ENCODE peak calls at places on chromosomes 5 and 9, in ten cellular contexts. One of them, this sample, is unnamed.

GRCh38 chr5:76527685-76528161 is 95.5 kb downstream of the F2RL2 start:
- DNase-seq in endodermal cell: no peak
- DNase-seq in cardiac muscle cell: no peak
- DNase-seq in OCI-LY7: no peak
- DNase-seq in tibial artery: no peak
- DNase-seq in dorsolateral prefrontal cortex: no peak
- DNase-seq in HepG2: peak
- DNase-seq in WERI-Rb-1: no peak
- DNase-seq in astrocyte: peak
- DNase-seq in left ventricle myocardium inferior: no peak
- DNase-seq in this sample: peak

GRCh38 chr9:93533863-93534262 is 42.5 kb upstream of the PHF2 start:
- DNase-seq in tibial artery: no peak
- DNase-seq in OCI-LY7: no peak
- DNase-seq in left ventricle myocardium inferior: no peak
- DNase-seq in dorsolateral prefrontal cortex: no peak
- DNase-seq in HepG2: no peak
- DNase-seq in WERI-Rb-1: no peak
- DNase-seq in astrocyte: no peak
- DNase-seq in endodermal cell: peak
- DNase-seq in cardiac muscle cell: no peak
- DNase-seq in this sample: no peak

GRCh38 chr9:108543251-108543768 is 312.5 kb downstream of the ACTL7B start:
- DNase-seq in cardiac muscle cell: no peak
- DNase-seq in WERI-Rb-1: no peak
- DNase-seq in OCI-LY7: no peak
- DNase-seq in tibial artery: no peak
- DNase-seq in dorsolateral prefrontal cortex: no peak
- DNase-seq in HepG2: no peak
- DNase-seq in endodermal cell: peak
- DNase-seq in astrocyte: peak
- DNase-seq in left ventricle myocardium inferior: no peak
- DNase-seq in this sample: no peak

GRCh38 chr5:178465228-178465860 is 124.8 kb downstream of the COL23A1 start:
- DNase-seq in WERI-Rb-1: no peak
- DNase-seq in cardiac muscle cell: peak
- DNase-seq in endodermal cell: peak
- DNase-seq in OCI-LY7: no peak
- DNase-seq in HepG2: no peak
- DNase-seq in dorsolateral prefrontal cortex: no peak
- DNase-seq in left ventricle myocardium inferior: no peak
- DNase-seq in astrocyte: no peak
- DNase-seq in tibial artery: no peak
- DNase-seq in this sample: no peak

GRCh38 chr5:6026766-6027165 is 351.6 kb downstream of the MED10 start:
- DNase-seq in cardiac muscle cell: no peak
- DNase-seq in dorsolateral prefrontal cortex: peak
- DNase-seq in HepG2: no peak
- DNase-seq in endodermal cell: no peak
- DNase-seq in astrocyte: no peak
- DNase-seq in WERI-Rb-1: no peak
- DNase-seq in tibial artery: no peak
- DNase-seq in left ventricle myocardium inferior: no peak
- DNase-seq in OCI-LY7: no peak
- DNase-seq in this sample: peak

GRCh38 chr9:31799953-31800609 is 584.4 kb upstream of the ACO1 start:
- DNase-seq in tibial artery: no peak
- DNase-seq in WERI-Rb-1: peak
- DNase-seq in astrocyte: peak
- DNase-seq in left ventricle myocardium inferior: no peak
- DNase-seq in HepG2: peak
- DNase-seq in OCI-LY7: peak
- DNase-seq in endodermal cell: peak
- DNase-seq in cardiac muscle cell: peak
- DNase-seq in dorsolateral prefrontal cortex: no peak
- DNase-seq in this sample: peak

GRCh38 chr5:133786432-133786831 is 174.1 kb upstream of the FSTL4 start:
- DNase-seq in HepG2: no peak
- DNase-seq in endodermal cell: peak
- DNase-seq in OCI-LY7: no peak
- DNase-seq in dorsolateral prefrontal cortex: no peak
- DNase-seq in WERI-Rb-1: no peak
- DNase-seq in astrocyte: no peak
- DNase-seq in cardiac muscle cell: no peak
- DNase-seq in left ventricle myocardium inferior: no peak
- DNase-seq in tibial artery: no peak
- DNase-seq in this sample: no peak

GRCh38 chr9:122001491-122002201 is 91.5 kb downstream of the TTLL11 start:
- DNase-seq in OCI-LY7: no peak
- DNase-seq in HepG2: no peak
- DNase-seq in endodermal cell: peak
- DNase-seq in dorsolateral prefrontal cortex: no peak
- DNase-seq in tibial artery: no peak
- DNase-seq in WERI-Rb-1: no peak
- DNase-seq in astrocyte: no peak
- DNase-seq in cardiac muscle cell: peak
- DNase-seq in left ventricle myocardium inferior: peak
- DNase-seq in this sample: peak

GRCh38 chr9:108417726-108418125 is 438.1 kb downstream of the ACTL7B start:
- DNase-seq in left ventricle myocardium inferior: no peak
- DNase-seq in astrocyte: no peak
- DNase-seq in cardiac muscle cell: no peak
- DNase-seq in WERI-Rb-1: no peak
- DNase-seq in dorsolateral prefrontal cortex: no peak
- DNase-seq in endodermal cell: no peak
- DNase-seq in OCI-LY7: no peak
- DNase-seq in HepG2: no peak
- DNase-seq in tibial artery: no peak
- DNase-seq in this sample: peak

GRCh38 chr9:19465571-19466267 is 56.9 kb downstream of the ACER2 start:
- DNase-seq in tibial artery: no peak
- DNase-seq in dorsolateral prefrontal cortex: no peak
- DNase-seq in OCI-LY7: no peak
- DNase-seq in endodermal cell: peak
- DNase-seq in astrocyte: no peak
- DNase-seq in cardiac muscle cell: no peak
- DNase-seq in HepG2: no peak
- DNase-seq in WERI-Rb-1: no peak
- DNase-seq in left ventricle myocardium inferior: no peak
- DNase-seq in this sample: no peak
- H3K4me3 ChIP-seq in tibial artery: no peak
- H3K4me3 ChIP-seq in dorsolateral prefrontal cortex: no peak
- H3K4me3 ChIP-seq in OCI-LY7: no peak
- H3K4me3 ChIP-seq in endodermal cell: no peak
- H3K4me3 ChIP-seq in astrocyte: no peak
- H3K4me3 ChIP-seq in cardiac muscle cell: no peak
- H3K4me3 ChIP-seq in HepG2: no peak
- H3K4me3 ChIP-seq in WERI-Rb-1: no peak
- H3K4me3 ChIP-seq in left ventricle myocardium inferior: no peak
- H3K4me3 ChIP-seq in this sample: no peak

GRCh38 chr5:73605223-73606087 is 20.5 kb upstream of the ARHGEF28 start:
- DNase-seq in OCI-LY7: no peak
- DNase-seq in endodermal cell: no peak
- DNase-seq in cardiac muscle cell: no peak
- DNase-seq in tibial artery: no peak
- DNase-seq in dorsolateral prefrontal cortex: no peak
- DNase-seq in WERI-Rb-1: no peak
- DNase-seq in HepG2: peak
- DNase-seq in astrocyte: peak
- DNase-seq in left ventricle myocardium inferior: no peak
- DNase-seq in this sample: peak
- TF ChIP-seq CTCF in OCI-LY7: no peak
- TF ChIP-seq CTCF in endodermal cell: no peak
- TF ChIP-seq CTCF in cardiac muscle cell: no peak
- TF ChIP-seq CTCF in tibial artery: no peak
- TF ChIP-seq CTCF in dorsolateral prefrontal cortex: no peak
- TF ChIP-seq CTCF in WERI-Rb-1: no peak
- TF ChIP-seq CTCF in HepG2: no peak
- TF ChIP-seq CTCF in astrocyte: no peak
- TF ChIP-seq CTCF in left ventricle myocardium inferior: no peak
- TF ChIP-seq CTCF in this sample: no peak

DNA sequence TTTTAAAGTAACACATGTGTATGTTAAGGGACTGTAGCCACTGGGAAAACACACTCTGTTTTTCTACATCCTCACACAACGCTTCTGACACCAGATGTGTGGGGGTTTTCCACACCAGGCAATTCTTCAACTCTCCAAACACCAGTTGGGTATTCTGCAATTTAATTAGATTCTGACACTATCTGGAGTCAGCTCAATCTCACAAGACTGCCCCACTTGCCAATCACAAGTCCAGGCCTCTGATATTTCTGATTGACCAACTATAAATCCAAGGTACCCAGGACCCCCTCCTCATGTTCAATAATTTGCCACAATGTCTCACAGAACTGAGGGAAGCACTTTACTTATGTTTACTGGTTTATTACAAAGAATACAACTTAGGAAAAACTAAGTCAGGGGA is 60.5 kb upstream of the CTXN3 start:
- DNase-seq in left ventricle myocardium inferior: no peak
- DNase-seq in WERI-Rb-1: no peak
- DNase-seq in OCI-LY7: no peak
- DNase-seq in cardiac muscle cell: no peak
- DNase-seq in dorsolateral prefrontal cortex: no peak
- DNase-seq in HepG2: no peak
- DNase-seq in endodermal cell: no peak
- DNase-seq in tibial artery: no peak
- DNase-seq in astrocyte: no peak
- DNase-seq in this sample: no peak
- H3K4me3 ChIP-seq in left ventricle myocardium inferior: no peak
- H3K4me3 ChIP-seq in WERI-Rb-1: no peak
- H3K4me3 ChIP-seq in OCI-LY7: no peak
- H3K4me3 ChIP-seq in cardiac muscle cell: no peak
- H3K4me3 ChIP-seq in dorsolateral prefrontal cortex: no peak
- H3K4me3 ChIP-seq in HepG2: no peak
- H3K4me3 ChIP-seq in endodermal cell: no peak
- H3K4me3 ChIP-seq in tibial artery: no peak
- H3K4me3 ChIP-seq in astrocyte: no peak
- H3K4me3 ChIP-seq in this sample: no peak

GRCh38 chr9:125757834-125758233 is 10.7 kb downstream of the PBX3 start:
- DNase-seq in left ventricle myocardium inferior: no peak
- DNase-seq in astrocyte: no peak
- DNase-seq in HepG2: no peak
- DNase-seq in cardiac muscle cell: no peak
- DNase-seq in OCI-LY7: no peak
- DNase-seq in WERI-Rb-1: no peak
- DNase-seq in dorsolateral prefrontal cortex: no peak
- DNase-seq in tibial artery: no peak
- DNase-seq in endodermal cell: no peak
- DNase-seq in this sample: no peak

GRCh38 chr9:125755340-125755739 is 8.2 kb downstream of the PBX3 start:
- DNase-seq in cardiac muscle cell: no peak
- DNase-seq in WERI-Rb-1: no peak
- DNase-seq in left ventricle myocardium inferior: no peak
- DNase-seq in astrocyte: no peak
- DNase-seq in OCI-LY7: no peak
- DNase-seq in dorsolateral prefrontal cortex: no peak
- DNase-seq in tibial artery: no peak
- DNase-seq in endodermal cell: no peak
- DNase-seq in HepG2: no peak
- DNase-seq in this sample: no peak

GRCh38 chr9:125754096-125754495 is 6.9 kb downstream of the PBX3 start:
- DNase-seq in tibial artery: no peak
- DNase-seq in WERI-Rb-1: no peak
- DNase-seq in dorsolateral prefrontal cortex: no peak
- DNase-seq in endodermal cell: no peak
- DNase-seq in OCI-LY7: no peak
- DNase-seq in left ventricle myocardium inferior: no peak
- DNase-seq in astrocyte: no peak
- DNase-seq in cardiac muscle cell: no peak
- DNase-seq in HepG2: no peak
- DNase-seq in this sample: no peak

GRCh38 chr9:125758986-125759811 is 12.0 kb downstream of the PBX3 start:
- DNase-seq in WERI-Rb-1: no peak
- DNase-seq in endodermal cell: peak
- DNase-seq in dorsolateral prefrontal cortex: peak
- DNase-seq in left ventricle myocardium inferior: peak
- DNase-seq in OCI-LY7: peak
- DNase-seq in cardiac muscle cell: no peak
- DNase-seq in astrocyte: no peak
- DNase-seq in tibial artery: peak
- DNase-seq in HepG2: peak
- DNase-seq in this sample: no peak

GRCh38 chr9:125756499-125756898 is 9.3 kb downstream of the PBX3 start:
- DNase-seq in left ventricle myocardium inferior: no peak
- DNase-seq in dorsolateral prefrontal cortex: no peak
- DNase-seq in astrocyte: no peak
- DNase-seq in OCI-LY7: no peak
- DNase-seq in endodermal cell: no peak
- DNase-seq in HepG2: no peak
- DNase-seq in tibial artery: no peak
- DNase-seq in WERI-Rb-1: no peak
- DNase-seq in cardiac muscle cell: peak
- DNase-seq in this sample: no peak
- TF ChIP-seq CTCF in left ventricle myocardium inferior: no peak
- TF ChIP-seq CTCF in dorsolateral prefrontal cortex: no peak
- TF ChIP-seq CTCF in astrocyte: no peak
- TF ChIP-seq CTCF in OCI-LY7: no peak
- TF ChIP-seq CTCF in endodermal cell: no peak
- TF ChIP-seq CTCF in HepG2: no peak
- TF ChIP-seq CTCF in tibial artery: no peak
- TF ChIP-seq CTCF in WERI-Rb-1: no peak
- TF ChIP-seq CTCF in cardiac muscle cell: no peak
- TF ChIP-seq CTCF in this sample: no peak

GRCh38 chr9:104774831-104775573 is 11.1 kb downstream of the NIPSNAP3B start:
- DNase-seq in endodermal cell: no peak
- DNase-seq in tibial artery: no peak
- DNase-seq in dorsolateral prefrontal cortex: no peak
- DNase-seq in OCI-LY7: peak
- DNase-seq in cardiac muscle cell: peak
- DNase-seq in left ventricle myocardium inferior: no peak
- DNase-seq in WERI-Rb-1: no peak
- DNase-seq in HepG2: no peak
- DNase-seq in astrocyte: no peak
- DNase-seq in this sample: no peak
- H3K4me3 ChIP-seq in endodermal cell: no peak
- H3K4me3 ChIP-seq in tibial artery: no peak
- H3K4me3 ChIP-seq in dorsolateral prefrontal cortex: no peak
- H3K4me3 ChIP-seq in OCI-LY7: peak
- H3K4me3 ChIP-seq in cardiac muscle cell: no peak
- H3K4me3 ChIP-seq in left ventricle myocardium inferior: peak
- H3K4me3 ChIP-seq in WERI-Rb-1: no peak
- H3K4me3 ChIP-seq in HepG2: no peak
- H3K4me3 ChIP-seq in astrocyte: no peak
- H3K4me3 ChIP-seq in this sample: no peak

DNA sequence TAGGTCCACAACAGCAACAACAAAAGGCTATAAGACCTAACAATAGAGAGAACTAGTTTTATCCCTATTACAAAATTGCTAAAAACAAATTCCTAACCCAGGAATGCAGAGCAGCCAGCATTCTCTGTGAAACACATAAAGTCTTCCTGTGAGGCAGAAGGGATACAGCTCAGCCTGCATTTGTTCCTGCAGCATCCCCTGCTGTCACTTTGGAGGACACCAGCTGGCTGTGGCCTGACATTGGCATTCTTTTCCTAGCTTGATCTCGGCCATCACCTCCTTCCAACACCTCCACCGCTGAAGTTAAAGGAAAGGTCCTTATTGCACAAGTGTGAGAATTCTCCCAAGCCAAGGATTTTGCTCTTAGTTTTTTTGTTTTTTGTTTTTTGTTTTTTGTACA is 186.1 kb downstream of the SNCAIP start:
- DNase-seq in endodermal cell: peak
- DNase-seq in WERI-Rb-1: peak
- DNase-seq in tibial artery: no peak
- DNase-seq in OCI-LY7: no peak
- DNase-seq in left ventricle myocardium inferior: no peak
- DNase-seq in dorsolateral prefrontal cortex: peak
- DNase-seq in astrocyte: no peak
- DNase-seq in HepG2: no peak
- DNase-seq in cardiac muscle cell: peak
- DNase-seq in this sample: peak
- TF ChIP-seq CTCF in endodermal cell: peak
- TF ChIP-seq CTCF in WERI-Rb-1: peak
- TF ChIP-seq CTCF in tibial artery: no peak
- TF ChIP-seq CTCF in OCI-LY7: no peak
- TF ChIP-seq CTCF in left ventricle myocardium inferior: peak
- TF ChIP-seq CTCF in dorsolateral prefrontal cortex: peak
- TF ChIP-seq CTCF in astrocyte: peak
- TF ChIP-seq CTCF in HepG2: peak
- TF ChIP-seq CTCF in cardiac muscle cell: peak
- TF ChIP-seq CTCF in this sample: peak

This sample was measured in choroid plexus epithelial cell.